ENCODE peak calls at places on chromosome 5, in six cellular contexts. X, A, U, N, W and F are unnamed samples.

GRCh38 chr5:79397080-79397479 is 116.9 kb downstream of the HOMER1 start:
- DNase-seq in A (no peak), N (no peak), W (no peak), U (no peak), X (no peak), F (no peak)

GRCh38 chr5:114243281-114243982 is 118.4 kb upstream of the KCNN2 start:
- DNase-seq in A (peak), X (no peak), U (peak), N (no peak), W (no peak), F (no peak)

GRCh38 chr5:10511741-10512640 is 51.9 kb upstream of the ANKRD33B start:
- DNase-seq in W (no peak), X (no peak), A (no peak), N (no peak), U (no peak), F (no peak)

GRCh38 chr5:168472329-168472728 is 13.9 kb upstream of the RARS1 start:
- DNase-seq in N (no peak), A (peak), X (peak), W (no peak), U (peak), F (no peak)

GRCh38 chr5:154352960-154353548 is 92.7 kb upstream of the SAP30L start:
- DNase-seq in A (no peak), X (no peak), U (no peak), W (no peak), N (no peak), F (no peak)

GRCh38 chr5:1105350-1106265 is 6.3 kb downstream of the SLC12A7 start:
- DNase-seq in W (no peak), X (no peak), N (no peak), U (no peak), A (no peak), F (no peak)

GRCh38 chr5:150763023-150763793 is 4.4 kb upstream of the DCTN4 start:
- DNase-seq in W (no peak), N (no peak), X (peak), U (peak), A (peak), F (no peak)

GRCh38 chr5:92662741-92663140 is 918.3 kb downstream of the NR2F1-AS1 start:
- DNase-seq in N (no peak), A (no peak), U (peak), X (no peak), W (no peak), F (no peak)

GRCh38 chr5:14265574-14265973 is 122.4 kb downstream of the TRIO start:
- DNase-seq in W (no peak), N (no peak), X (no peak), A (peak), U (peak), F (no peak)

GRCh38 chr5:171840066-171840465 is 54.4 kb downstream of the SMIM23 start:
- DNase-seq in A (no peak), W (no peak), U (no peak), N (no peak), X (peak), F (no peak)

GRCh38 chr5:80254767-80255424 is 952 bp downstream of the SERINC5 start:
- DNase-seq in N (no peak), X (no peak), A (peak), W (peak), U (peak), F (no peak)

GRCh38 chr5:154190652-154191304 is at the start of gene GALNT10:
- DNase-seq in W (peak), X (peak), U (peak), A (no peak), N (peak), F (peak)

GRCh38 chr5:176611435-176611834 is 1.5 kb upstream of the GPRIN1 start:
- DNase-seq in W (peak), A (peak), U (peak), X (peak), N (peak), F (peak)

GRCh38 chr5:36599986-36600779 is 6.2 kb upstream of the SLC1A3 start:
- DNase-seq in N (no peak), A (no peak), X (no peak), U (peak), W (no peak), F (no peak)

GRCh38 chr5:105865834-105866233 is 1804.9 kb downstream of the EFNA5 start:
- DNase-seq in X (no peak), A (no peak), W (no peak), U (no peak), N (no peak), F (no peak)

GRCh38 chr5:105872569-105873270 is 1798.0 kb downstream of the EFNA5 start:
- DNase-seq in W (peak), U (no peak), A (no peak), X (no peak), N (no peak), F (no peak)

GRCh38 chr5:105868038-105868775 is 1802.5 kb downstream of the EFNA5 start:
- DNase-seq in U (peak), N (no peak), A (no peak), W (no peak), X (peak), F (no peak)
- TF ChIP-seq CTCF in U (no peak), N (no peak), A (no peak), W (no peak), X (no peak), F (no peak)

DNA sequence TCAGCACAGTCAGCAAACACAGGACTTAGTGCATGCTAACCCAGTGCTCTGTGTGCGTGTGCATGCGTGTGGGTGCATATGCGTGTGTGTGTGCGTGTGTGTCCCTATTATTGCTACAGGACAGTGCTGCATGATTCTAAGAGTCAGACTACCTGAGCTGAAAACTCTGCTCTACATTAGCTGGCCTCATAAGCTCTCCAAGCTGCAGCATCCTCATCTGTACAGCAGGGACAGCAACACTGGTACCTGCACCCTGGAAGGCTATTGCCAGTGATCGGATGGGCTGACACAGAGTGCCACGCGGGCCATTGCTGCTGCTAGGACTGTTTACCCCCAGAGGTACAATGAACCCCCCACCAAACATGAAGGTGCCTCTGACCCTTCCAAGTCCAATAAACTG is 1.2 kb downstream of the ADAMTS12 start:
- DNase-seq in A (peak), U (peak), N (peak), X (no peak), W (no peak), F (peak)
- TF ChIP-seq CTCF in A (peak), U (peak), N (peak), X (no peak), W (no peak), F (no peak)

DNA sequence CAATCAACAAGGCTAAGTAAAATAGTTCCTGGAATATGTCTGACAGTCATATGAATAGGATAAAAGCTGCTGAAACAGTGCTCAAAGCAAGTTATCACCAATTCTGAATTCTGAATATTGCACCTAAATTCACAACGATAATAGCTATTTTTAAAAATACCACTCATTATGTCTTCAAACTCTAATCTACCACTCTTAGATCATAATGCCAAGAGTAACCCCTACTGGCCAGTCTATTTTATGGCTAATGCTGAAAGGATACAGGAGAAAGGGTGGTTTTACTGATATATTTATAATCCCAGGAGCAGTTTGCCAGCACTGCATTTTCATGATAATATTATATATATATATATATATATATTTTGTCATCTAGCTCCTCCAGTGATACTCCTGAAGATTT is 232.8 kb downstream of the PDE4D start:
- DNase-seq in N (no peak), U (peak), A (peak), W (no peak), X (no peak), F (no peak)
- TF ChIP-seq CTCF in N (peak), U (peak), A (peak), W (no peak), X (no peak), F (peak)

DNA sequence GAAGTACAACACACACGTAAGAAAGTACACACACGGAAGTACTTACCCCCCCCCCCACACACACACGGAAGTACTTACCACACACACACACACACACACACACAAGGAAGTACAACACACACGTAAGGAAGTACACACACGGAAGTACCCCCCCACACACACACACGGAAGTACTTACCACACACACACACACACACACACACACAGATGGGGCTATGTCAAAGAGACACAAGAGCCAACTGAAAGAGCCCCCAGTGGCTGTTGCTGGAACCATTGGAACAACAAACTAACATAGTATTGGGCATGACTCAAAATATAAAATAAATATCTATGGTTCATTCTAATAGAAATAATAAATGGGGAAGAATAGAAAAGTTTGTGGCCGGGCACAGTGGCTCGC is 4.9 kb upstream of the MAPK9 start:
- DNase-seq in U (peak), W (no peak), N (no peak), X (peak), A (no peak), F (no peak)
- TF ChIP-seq CTCF in U (no peak), W (no peak), N (no peak), X (no peak), A (no peak), F (no peak)

GRCh38 chr5:131877873-131878272 is 67.6 kb downstream of the MEIKIN start:
- DNase-seq in U (no peak), A (no peak), X (no peak), N (no peak), W (no peak), F (no peak)
- TF ChIP-seq CTCF in U (no peak), A (no peak), X (no peak), N (no peak), W (no peak), F (peak)

GRCh38 chr5:89998505-89998904 is 411.1 kb downstream of the CETN3 start:
- DNase-seq in X (no peak), A (no peak), W (no peak), U (no peak), N (no peak), F (no peak)

GRCh38 chr5:89996892-89997291 is 412.7 kb downstream of the CETN3 start:
- DNase-seq in U (no peak), N (no peak), W (no peak), A (no peak), X (no peak), F (no peak)

GRCh38 chr5:90000351-90000750 is 409.2 kb downstream of the CETN3 start:
- DNase-seq in U (no peak), N (no peak), X (no peak), A (no peak), W (no peak), F (no peak)
- TF ChIP-seq CTCF in U (no peak), N (no peak), X (no peak), A (no peak), W (no peak), F (no peak)

GRCh38 chr5:140267201-140267540 is 35.7 kb downstream of the PFDN1 start:
- DNase-seq in X (no peak), U (no peak), N (no peak), W (no peak), A (no peak), F (no peak)
- TF ChIP-seq CTCF in X (no peak), U (no peak), N (no peak), W (no peak), A (no peak), F (no peak)